ENCODE peak calls at places on chromosomes 11 and 22, in eight cellular contexts. M, J, S, P, O, Y, F and R are unnamed samples.

GRCh38 chr22:25404556-25404922 is 159.9 kb upstream of the GRK3 start:
- DNase-seq in M (peak), J (no peak), S (no peak), P (no peak), O (no peak), Y (no peak), F (no peak), R (no peak)

GRCh38 chr11:134584001-134584561 is 172.0 kb upstream of the B3GAT1 start:
- DNase-seq in M (no peak), J (no peak), S (no peak), P (no peak), O (no peak), Y (no peak), F (no peak), R (no peak)

GRCh38 chr22:41446057-41446501 is 522 bp downstream of the TOB2 start:
- DNase-seq in M (peak), J (no peak), S (peak), P (no peak), O (no peak), Y (no peak), F (peak), R (peak)

GRCh38 chr11:66335531-66336233 is 552 bp downstream of the RIN1 start:
- DNase-seq in M (peak), J (no peak), S (no peak), P (no peak), O (no peak), Y (peak), F (peak), R (no peak)

GRCh38 chr11:62554377-62554776 is 7.8 kb upstream of the AHNAK start:
- DNase-seq in M (peak), J (no peak), S (no peak), P (no peak), O (no peak), Y (no peak), F (no peak), R (no peak)

GRCh38 chr11:14357843-14358728 is 897 bp downstream of the RRAS2 start:
- DNase-seq in M (peak), J (peak), S (no peak), P (peak), O (no peak), Y (no peak), F (peak), R (no peak)

GRCh38 chr11:2378527-2379210 is 1.6 kb downstream of the CD81 start:
- DNase-seq in M (peak), J (no peak), S (no peak), P (no peak), O (no peak), Y (no peak), F (no peak), R (peak)

GRCh38 chr11:34148504-34149165 is 43.2 kb downstream of the NAT10 start:
- DNase-seq in M (no peak), J (no peak), S (no peak), P (no peak), O (no peak), Y (peak), F (no peak), R (no peak)

GRCh38 chr22:32413715-32414114 is 1.7 kb upstream of the RTCB start:
- DNase-seq in M (no peak), J (peak), S (no peak), P (no peak), O (no peak), Y (no peak), F (peak), R (no peak)

GRCh38 chr11:83827940-83828554 is 541.9 kb upstream of the CCDC90B start:
- DNase-seq in M (peak), J (peak), S (no peak), P (no peak), O (no peak), Y (no peak), F (peak), R (no peak)